ENCODE peak calls at places on chromosome 1, in five cellular contexts. D is NCI-H1694 treated with DMSO at 0.1 percent for 48 hours; Z is activated CD4-positive, CD25-positive, alpha-beta regulatory T cell treated with anti-CD3 and anti-CD28 coated beads, Interleukin-2, amount 50 U/mL, for 16 hours; A is T-helper 17 cell; W is H9. V is an unnamed sample.

GRCh38 chr1:211068976-211069375 is 65.0 kb downstream of the KCNH1 start:
- DNase-seq in W (peak), Z (no peak), D (no peak), A (no peak), V (no peak)

GRCh38 chr1:25912076-25912831 is 6.0 kb upstream of the STMN1 start:
- DNase-seq in A (no peak), D (no peak), W (no peak), Z (no peak), V (no peak)

GRCh38 chr1:180246579-180246978 is 16.5 kb downstream of the LHX4 start:
- DNase-seq in Z (no peak), W (no peak), D (no peak), A (no peak), V (no peak)

GRCh38 chr1:26368006-26368405 is 4.5 kb downstream of the ZNF683 start:
- DNase-seq in D (no peak), Z (no peak), A (no peak), W (no peak), V (no peak)

GRCh38 chr1:119878171-119878570 is 18.1 kb downstream of the ADAM30 start:
- DNase-seq in D (peak), Z (no peak), A (no peak), W (no peak), V (no peak)

GRCh38 chr1:226309398-226310122 is 596 bp upstream of the LIN9 start:
- DNase-seq in D (peak), Z (no peak), A (no peak), W (no peak), V (peak)

GRCh38 chr1:147389532-147390184 is 147.2 kb downstream of the CHD1L start:
- DNase-seq in A (no peak), D (peak), Z (no peak), W (peak), V (no peak)

GRCh38 chr1:51729824-51730284 is 113.0 kb downstream of the OSBPL9 start:
- DNase-seq in A (no peak), W (no peak), Z (no peak), D (no peak), V (no peak)

GRCh38 chr1:105138445-105138821 is 1388.7 kb downstream of the AMY1C start:
- DNase-seq in A (no peak), Z (no peak), W (no peak), D (peak), V (no peak)

GRCh38 chr1:204406621-204407020 is 5.0 kb downstream of the PPP1R15B start:
- DNase-seq in W (no peak), Z (no peak), D (no peak), A (no peak), V (no peak)

GRCh38 chr1:223249854-223250631 is 107.0 kb upstream of the TLR5 start:
- DNase-seq in Z (no peak), D (no peak), A (no peak), W (no peak), V (no peak)

GRCh38 chr1:11749203-11749689 is 12.7 kb upstream of the C1orf167 start:
- DNase-seq in D (no peak), W (peak), Z (no peak), A (peak), V (peak)

GRCh38 chr1:44733365-44733764 is 2.4 kb upstream of the RNU5D-1 start:
- DNase-seq in D (no peak), A (no peak), Z (no peak), W (no peak), V (no peak)

GRCh38 chr1:1598720-1599029 is 1.3 kb downstream of the FNDC10 start:
- DNase-seq in D (no peak), W (no peak), Z (no peak), A (no peak), V (no peak)

GRCh38 chr1:243562473-243562872 is 287.6 kb downstream of the AKT3 start:
- DNase-seq in W (no peak), D (no peak), Z (no peak), A (no peak), V (no peak)

GRCh38 chr1:63827411-63828321 is 53.8 kb downstream of the ROR1 start:
- DNase-seq in D (peak), Z (no peak), W (no peak), A (no peak), V (no peak)

GRCh38 chr1:53220962-53221286 is 490 bp upstream of the CZIB start:
- DNase-seq in A (no peak), Z (no peak), D (no peak), W (no peak), V (no peak)

GRCh38 chr1:21217812-21218596 is 41.3 kb upstream of the EIF4G3 start:
- DNase-seq in Z (no peak), D (peak), W (peak), A (no peak), V (peak)

GRCh38 chr1:160058087-160058486 is 11.9 kb downstream of the KCNJ10 start:
- DNase-seq in D (no peak), Z (no peak), A (no peak), W (no peak), V (no peak)

GRCh38 chr1:84675106-84675505 is 15.2 kb downstream of the SSX2IP start:
- DNase-seq in W (no peak), Z (no peak), D (no peak), A (no peak), V (no peak)

GRCh38 chr1:119758584-119758983 is 10.1 kb downstream of the HMGCS2 start:
- DNase-seq in Z (no peak), A (no peak), W (no peak), D (no peak), V (no peak)